ENCODE peak calls at places on chromosomes 4 and X, in four cellular contexts. One of them, this sample, is unnamed.

GRCh38 chr4:55385201-55385649 is 10.5 kb upstream of the TMEM165 start:
- DNase-seq in M059J: peak; percentile 59
- DNase-seq in fibroblast of lung: peak; percentile 55
- DNase-seq in activated naive CD4-positive, alpha-beta T cell treated with anti-CD3 and anti-CD28 coated beads, Interleukin-2, amount 50 U/mL, for 16 hours: no peak
- DNase-seq in this sample: peak; percentile 23

GRCh38 chrX:65528705-65529340 is 5.8 kb downstream of the LAS1L start:
- DNase-seq in activated naive CD4-positive, alpha-beta T cell treated with anti-CD3 and anti-CD28 coated beads, Interleukin-2, amount 50 U/mL, for 16 hours: peak; percentile 37
- DNase-seq in fibroblast of lung: peak; percentile 6
- DNase-seq in M059J: peak; percentile 39
- DNase-seq in this sample: peak; percentile 37

GRCh38 chrX:23811135-23811781 is 28.3 kb downstream of the SAT1 start:
- DNase-seq in M059J: no peak
- DNase-seq in fibroblast of lung: no peak
- DNase-seq in activated naive CD4-positive, alpha-beta T cell treated with anti-CD3 and anti-CD28 coated beads, Interleukin-2, amount 50 U/mL, for 16 hours: no peak
- DNase-seq in this sample: no peak

GRCh38 chrX:103464071-103464773 is 55.1 kb downstream of the RAB40A start:
- DNase-seq in activated naive CD4-positive, alpha-beta T cell treated with anti-CD3 and anti-CD28 coated beads, Interleukin-2, amount 50 U/mL, for 16 hours: peak; percentile 16
- DNase-seq in fibroblast of lung: peak; percentile 43
- DNase-seq in M059J: peak; percentile 59
- DNase-seq in this sample: peak; percentile 67

GRCh38 chrX:117743469-117744251 is 372.9 kb downstream of the KLHL13 start:
- DNase-seq in fibroblast of lung: no peak
- DNase-seq in M059J: no peak
- DNase-seq in activated naive CD4-positive, alpha-beta T cell treated with anti-CD3 and anti-CD28 coated beads, Interleukin-2, amount 50 U/mL, for 16 hours: no peak
- DNase-seq in this sample: no peak

GRCh38 chr4:173528378-173529321 is 1.4 kb downstream of the HAND2 start:
- DNase-seq in fibroblast of lung: no peak
- DNase-seq in M059J: no peak
- DNase-seq in activated naive CD4-positive, alpha-beta T cell treated with anti-CD3 and anti-CD28 coated beads, Interleukin-2, amount 50 U/mL, for 16 hours: no peak
- DNase-seq in this sample: peak; percentile 65

GRCh38 chr4:89939994-89940393 is 45.3 kb downstream of the MMRN1 start:
- DNase-seq in M059J: no peak
- DNase-seq in activated naive CD4-positive, alpha-beta T cell treated with anti-CD3 and anti-CD28 coated beads, Interleukin-2, amount 50 U/mL, for 16 hours: no peak
- DNase-seq in fibroblast of lung: peak; percentile 26
- DNase-seq in this sample: peak; percentile 39

GRCh38 chrX:110964761-110965160 is 131.2 kb upstream of the PAK3 start:
- DNase-seq in fibroblast of lung: no peak
- DNase-seq in M059J: no peak
- DNase-seq in activated naive CD4-positive, alpha-beta T cell treated with anti-CD3 and anti-CD28 coated beads, Interleukin-2, amount 50 U/mL, for 16 hours: no peak
- DNase-seq in this sample: no peak

GRCh38 chr4:183499797-183500196 is 5.1 kb upstream of the ING2 start:
- DNase-seq in M059J: no peak
- DNase-seq in fibroblast of lung: no peak
- DNase-seq in activated naive CD4-positive, alpha-beta T cell treated with anti-CD3 and anti-CD28 coated beads, Interleukin-2, amount 50 U/mL, for 16 hours: no peak
- DNase-seq in this sample: no peak

GRCh38 chr4:88409206-88409605 is 30.6 kb downstream of the HERC6 start:
- DNase-seq in fibroblast of lung: no peak
- DNase-seq in activated naive CD4-positive, alpha-beta T cell treated with anti-CD3 and anti-CD28 coated beads, Interleukin-2, amount 50 U/mL, for 16 hours: no peak
- DNase-seq in M059J: no peak
- DNase-seq in this sample: no peak

GRCh38 chrX:44314259-44314734 is 29.2 kb downstream of the EFHC2 start:
- DNase-seq in fibroblast of lung: peak; percentile 65
- DNase-seq in M059J: peak; percentile 80
- DNase-seq in activated naive CD4-positive, alpha-beta T cell treated with anti-CD3 and anti-CD28 coated beads, Interleukin-2, amount 50 U/mL, for 16 hours: no peak
- DNase-seq in this sample: peak; percentile 76

GRCh38 chr4:115374621-115375020 is 261.2 kb upstream of the NDST4 start:
- DNase-seq in fibroblast of lung: no peak
- DNase-seq in M059J: no peak
- DNase-seq in activated naive CD4-positive, alpha-beta T cell treated with anti-CD3 and anti-CD28 coated beads, Interleukin-2, amount 50 U/mL, for 16 hours: no peak
- DNase-seq in this sample: no peak

GRCh38 chr4:154004859-154005520 is 216.1 kb upstream of the SFRP2 start:
- DNase-seq in fibroblast of lung: peak; percentile 62
- DNase-seq in activated naive CD4-positive, alpha-beta T cell treated with anti-CD3 and anti-CD28 coated beads, Interleukin-2, amount 50 U/mL, for 16 hours: no peak
- DNase-seq in M059J: peak; percentile 97
- DNase-seq in this sample: peak; percentile 90

GRCh38 chr4:152063301-152064235 is 302.8 kb upstream of the GATB start:
- DNase-seq in M059J: no peak
- DNase-seq in fibroblast of lung: peak; percentile 18
- DNase-seq in activated naive CD4-positive, alpha-beta T cell treated with anti-CD3 and anti-CD28 coated beads, Interleukin-2, amount 50 U/mL, for 16 hours: no peak
- DNase-seq in this sample: no peak

GRCh38 chrX:64218023-64218422 is 12.4 kb downstream of the ASB12 start:
- DNase-seq in fibroblast of lung: no peak
- DNase-seq in activated naive CD4-positive, alpha-beta T cell treated with anti-CD3 and anti-CD28 coated beads, Interleukin-2, amount 50 U/mL, for 16 hours: no peak
- DNase-seq in M059J: no peak
- DNase-seq in this sample: no peak

GRCh38 chr4:139913398-139913990 is 240.5 kb downstream of the MAML3 start:
- DNase-seq in activated naive CD4-positive, alpha-beta T cell treated with anti-CD3 and anti-CD28 coated beads, Interleukin-2, amount 50 U/mL, for 16 hours: no peak
- DNase-seq in fibroblast of lung: peak; percentile 47
- DNase-seq in M059J: no peak
- DNase-seq in this sample: peak; percentile 69

GRCh38 chr4:116598980-116599789 is 486.2 kb downstream of the TRAM1L1 start:
- DNase-seq in activated naive CD4-positive, alpha-beta T cell treated with anti-CD3 and anti-CD28 coated beads, Interleukin-2, amount 50 U/mL, for 16 hours: no peak
- DNase-seq in M059J: no peak
- DNase-seq in fibroblast of lung: no peak
- DNase-seq in this sample: no peak

GRCh38 chr4:110510955-110511544 is 35.1 kb downstream of the ENPEP start:
- DNase-seq in activated naive CD4-positive, alpha-beta T cell treated with anti-CD3 and anti-CD28 coated beads, Interleukin-2, amount 50 U/mL, for 16 hours: no peak
- DNase-seq in fibroblast of lung: peak; percentile 47
- DNase-seq in M059J: peak; percentile 57
- DNase-seq in this sample: peak; percentile 76

GRCh38 chrX:77691916-77692315 is 94.1 kb downstream of the ATRX start:
- DNase-seq in activated naive CD4-positive, alpha-beta T cell treated with anti-CD3 and anti-CD28 coated beads, Interleukin-2, amount 50 U/mL, for 16 hours: no peak
- DNase-seq in fibroblast of lung: no peak
- DNase-seq in M059J: no peak
- DNase-seq in this sample: no peak

GRCh38 chrX:32139463-32139862 is 1067.6 kb upstream of the FTHL17 start:
- DNase-seq in M059J: no peak
- DNase-seq in activated naive CD4-positive, alpha-beta T cell treated with anti-CD3 and anti-CD28 coated beads, Interleukin-2, amount 50 U/mL, for 16 hours: no peak
- DNase-seq in fibroblast of lung: no peak
- DNase-seq in this sample: no peak

GRCh38 chr4:177047070-177047850 is 254.5 kb upstream of the VEGFC start:
- DNase-seq in activated naive CD4-positive, alpha-beta T cell treated with anti-CD3 and anti-CD28 coated beads, Interleukin-2, amount 50 U/mL, for 16 hours: peak; percentile 45
- DNase-seq in fibroblast of lung: peak; percentile 66
- DNase-seq in M059J: peak; percentile 80
- DNase-seq in this sample: peak; percentile 88

GRCh38 chr4:159428975-159429692 is 326.3 kb downstream of the RAPGEF2 start:
- DNase-seq in fibroblast of lung: no peak
- DNase-seq in M059J: no peak
- DNase-seq in activated naive CD4-positive, alpha-beta T cell treated with anti-CD3 and anti-CD28 coated beads, Interleukin-2, amount 50 U/mL, for 16 hours: no peak
- DNase-seq in this sample: no peak

GRCh38 chr4:111267786-111268185 is 644.9 kb upstream of the PITX2 start:
- DNase-seq in activated naive CD4-positive, alpha-beta T cell treated with anti-CD3 and anti-CD28 coated beads, Interleukin-2, amount 50 U/mL, for 16 hours: no peak
- DNase-seq in M059J: no peak
- DNase-seq in fibroblast of lung: no peak
- DNase-seq in this sample: no peak

GRCh38 chr4:139815646-139816601 is 150.3 kb downstream of the MGST2 start:
- DNase-seq in fibroblast of lung: peak; percentile 89
- DNase-seq in activated naive CD4-positive, alpha-beta T cell treated with anti-CD3 and anti-CD28 coated beads, Interleukin-2, amount 50 U/mL, for 16 hours: no peak
- DNase-seq in M059J: peak; percentile 77
- DNase-seq in this sample: peak; percentile 83

GRCh38 chr4:151725087-151725486 is 35.7 kb downstream of the GATB start:
- DNase-seq in M059J: no peak
- DNase-seq in fibroblast of lung: no peak
- DNase-seq in activated naive CD4-positive, alpha-beta T cell treated with anti-CD3 and anti-CD28 coated beads, Interleukin-2, amount 50 U/mL, for 16 hours: no peak
- DNase-seq in this sample: no peak

GRCh38 chrX:115679460-115679859 is 118.5 kb downstream of the PLS3 start:
- DNase-seq in fibroblast of lung: peak; percentile 28
- DNase-seq in activated naive CD4-positive, alpha-beta T cell treated with anti-CD3 and anti-CD28 coated beads, Interleukin-2, amount 50 U/mL, for 16 hours: no peak
- DNase-seq in M059J: peak; percentile 56
- DNase-seq in this sample: peak; percentile 53

GRCh38 chr4:168856312-168856711 is 153.7 kb downstream of the CBR4 start:
- DNase-seq in activated naive CD4-positive, alpha-beta T cell treated with anti-CD3 and anti-CD28 coated beads, Interleukin-2, amount 50 U/mL, for 16 hours: no peak
- DNase-seq in M059J: peak; percentile 81
- DNase-seq in fibroblast of lung: peak; percentile 96
- DNase-seq in this sample: peak; percentile 86

GRCh38 chrX:44898411-44899221 is 25.6 kb downstream of the KDM6A start:
- DNase-seq in fibroblast of lung: peak; percentile 50
- DNase-seq in activated naive CD4-positive, alpha-beta T cell treated with anti-CD3 and anti-CD28 coated beads, Interleukin-2, amount 50 U/mL, for 16 hours: no peak
- DNase-seq in M059J: no peak
- DNase-seq in this sample: no peak

GRCh38 chrX:39174761-39175417 is 373.6 kb downstream of the MID1IP1 start:
- DNase-seq in activated naive CD4-positive, alpha-beta T cell treated with anti-CD3 and anti-CD28 coated beads, Interleukin-2, amount 50 U/mL, for 16 hours: peak; percentile 24
- DNase-seq in M059J: no peak
- DNase-seq in fibroblast of lung: no peak
- DNase-seq in this sample: no peak

GRCh38 chrX:16386126-16386525 is 218.8 kb downstream of the MAGEB17 start:
- DNase-seq in fibroblast of lung: peak; percentile 15
- DNase-seq in M059J: no peak
- DNase-seq in activated naive CD4-positive, alpha-beta T cell treated with anti-CD3 and anti-CD28 coated beads, Interleukin-2, amount 50 U/mL, for 16 hours: no peak
- DNase-seq in this sample: no peak

GRCh38 chr4:56655209-56655626 is 25.9 kb downstream of the HOPX start:
- DNase-seq in M059J: peak; percentile 48
- DNase-seq in activated naive CD4-positive, alpha-beta T cell treated with anti-CD3 and anti-CD28 coated beads, Interleukin-2, amount 50 U/mL, for 16 hours: no peak
- DNase-seq in fibroblast of lung: peak; percentile 40
- DNase-seq in this sample: peak; percentile 23

GRCh38 chr4:10205223-10205622 is 88.6 kb upstream of the WDR1 start:
- DNase-seq in fibroblast of lung: no peak
- DNase-seq in activated naive CD4-positive, alpha-beta T cell treated with anti-CD3 and anti-CD28 coated beads, Interleukin-2, amount 50 U/mL, for 16 hours: no peak
- DNase-seq in M059J: peak; percentile 92
- DNase-seq in this sample: no peak

GRCh38 chr4:126748736-126749135 is 884.0 kb upstream of the INTU start:
- DNase-seq in fibroblast of lung: peak; percentile 82
- DNase-seq in activated naive CD4-positive, alpha-beta T cell treated with anti-CD3 and anti-CD28 coated beads, Interleukin-2, amount 50 U/mL, for 16 hours: no peak
- DNase-seq in M059J: peak; percentile 57
- DNase-seq in this sample: no peak

GRCh38 chr4:83074086-83074704 is 39.2 kb downstream of the COPS4 start:
- DNase-seq in activated naive CD4-positive, alpha-beta T cell treated with anti-CD3 and anti-CD28 coated beads, Interleukin-2, amount 50 U/mL, for 16 hours: peak; percentile 34
- DNase-seq in M059J: peak; percentile 71
- DNase-seq in fibroblast of lung: peak; percentile 77
- DNase-seq in this sample: peak; percentile 93

GRCh38 chrX:107574054-107574683 is 54.1 kb upstream of the PRPS1 start:
- DNase-seq in fibroblast of lung: peak; percentile 76
- DNase-seq in activated naive CD4-positive, alpha-beta T cell treated with anti-CD3 and anti-CD28 coated beads, Interleukin-2, amount 50 U/mL, for 16 hours: no peak
- DNase-seq in M059J: peak; percentile 84
- DNase-seq in this sample: peak; percentile 53

GRCh38 chr4:128060620-128061565 is at the start of gene LARP1B:
- DNase-seq in fibroblast of lung: peak; percentile 97
- DNase-seq in activated naive CD4-positive, alpha-beta T cell treated with anti-CD3 and anti-CD28 coated beads, Interleukin-2, amount 50 U/mL, for 16 hours: peak; percentile 95
- DNase-seq in M059J: peak; percentile 92
- DNase-seq in this sample: peak; percentile 97

GRCh38 chr4:568351-568652 is 7.8 kb downstream of the TMEM271 start:
- DNase-seq in M059J: no peak
- DNase-seq in fibroblast of lung: no peak
- DNase-seq in activated naive CD4-positive, alpha-beta T cell treated with anti-CD3 and anti-CD28 coated beads, Interleukin-2, amount 50 U/mL, for 16 hours: no peak
- DNase-seq in this sample: no peak

GRCh38 chrX:65697915-65698796 is 30.7 kb downstream of the MSN start:
- DNase-seq in activated naive CD4-positive, alpha-beta T cell treated with anti-CD3 and anti-CD28 coated beads, Interleukin-2, amount 50 U/mL, for 16 hours: peak; percentile 60
- DNase-seq in fibroblast of lung: peak; percentile 50
- DNase-seq in M059J: peak; percentile 68
- DNase-seq in this sample: peak; percentile 45

GRCh38 chrX:14872355-14872754 is 514 bp downstream of the FANCB start:
- DNase-seq in fibroblast of lung: no peak
- DNase-seq in activated naive CD4-positive, alpha-beta T cell treated with anti-CD3 and anti-CD28 coated beads, Interleukin-2, amount 50 U/mL, for 16 hours: no peak
- DNase-seq in M059J: peak; percentile 17
- DNase-seq in this sample: no peak

GRCh38 chr4:150237110-150237852 is 159.0 kb downstream of the DCLK2 start:
- DNase-seq in activated naive CD4-positive, alpha-beta T cell treated with anti-CD3 and anti-CD28 coated beads, Interleukin-2, amount 50 U/mL, for 16 hours: no peak
- DNase-seq in fibroblast of lung: peak; percentile 99
- DNase-seq in M059J: peak; percentile 94
- DNase-seq in this sample: peak; percentile 91